ENCODE peak calls at places on chromosomes 3 and 15, in four cellular contexts. A, R, S and J are unnamed samples.

GRCh38 chr15:45634442-45635190 is at the start of gene SQOR:
- DNase-seq in A (peak; percentile 60), S (peak; percentile 93), R (peak; percentile 95), J (peak; percentile 47)

GRCh38 chr3:101381809-101382208 is 61.4 kb upstream of the IMPG2 start:
- DNase-seq in A (peak; percentile 13), S (no peak), R (no peak), J (no peak)

GRCh38 chr15:62989366-62990055 is 53.0 kb upstream of the TPM1 start:
- DNase-seq in S (no peak), R (no peak), A (no peak), J (no peak)

GRCh38 chr15:83904107-83904720 is 250.3 kb downstream of the ADAMTSL3 start:
- DNase-seq in S (no peak), R (no peak), A (no peak), J (no peak)

GRCh38 chr3:12158387-12159226 is at the start of gene TIMP4:
- DNase-seq in A (no peak), S (peak; percentile 65), R (peak; percentile 77), J (no peak)

GRCh38 chr3:150299221-150299620 is 108.9 kb upstream of the TSC22D2 start:
- DNase-seq in R (no peak), A (no peak), S (no peak), J (no peak)

GRCh38 chr15:80727196-80727595 is 32.1 kb downstream of the ABHD17C start:
- DNase-seq in A (no peak), R (no peak), S (no peak), J (no peak)

GRCh38 chr15:38828031-38828532 is 263.5 kb upstream of the RASGRP1 start:
- DNase-seq in A (no peak), R (no peak), S (no peak), J (no peak)

GRCh38 chr3:133854971-133855370 is 40.7 kb downstream of the RAB6B start:
- DNase-seq in R (no peak), S (no peak), A (no peak), J (no peak)

GRCh38 chr15:87623832-87624231 is 632.7 kb downstream of the NTRK3 start:
- DNase-seq in A (no peak), S (no peak), R (no peak), J (no peak)

GRCh38 chr3:186456636-186457265 is 87.4 kb downstream of the CRYGS start:
- DNase-seq in S (no peak), A (no peak), R (no peak), J (no peak)

GRCh38 chr15:43093026-43093425 is 12.8 kb downstream of the UBR1 start:
- DNase-seq in R (no peak), A (no peak), S (no peak), J (no peak)

GRCh38 chr15:35444557-35445204 is 101.3 kb downstream of the DPH6 start:
- DNase-seq in A (no peak), S (peak; percentile 47), R (no peak), J (no peak)

GRCh38 chr3:62961874-62962556 is 86.8 kb upstream of the CADPS start:
- DNase-seq in S (no peak), R (no peak), A (no peak), J (no peak)

GRCh38 chr3:42097166-42097946 is 6.2 kb downstream of the TRAK1 start:
- DNase-seq in A (no peak), R (no peak), S (no peak), J (no peak)

GRCh38 chr3:66353530-66353929 is 132.7 kb downstream of the SLC25A26 start:
- DNase-seq in A (no peak), R (no peak), S (no peak), J (no peak)

GRCh38 chr3:30187366-30187765 is 419.0 kb upstream of the TGFBR2 start:
- DNase-seq in S (no peak), A (no peak), R (no peak), J (no peak)

DNA sequence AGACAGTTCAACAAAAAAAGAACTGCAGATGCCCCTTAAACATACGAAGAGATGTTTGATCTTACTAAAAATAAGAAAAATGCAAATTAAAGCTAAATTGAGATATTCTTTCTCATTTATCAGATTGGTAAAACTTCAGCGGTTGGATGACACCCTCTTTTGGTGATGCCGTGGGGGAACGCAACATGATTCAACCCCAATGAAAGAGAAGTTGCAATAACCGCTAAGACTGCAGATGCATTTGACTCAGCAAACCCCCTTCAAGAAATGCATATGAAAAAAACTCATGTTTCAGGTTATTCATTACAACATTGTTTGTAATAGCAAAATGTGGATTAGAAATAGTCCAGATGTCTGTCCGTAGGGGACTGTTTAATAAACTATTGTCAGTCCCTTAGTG is 3.6 kb downstream of the KLHL6 start:
- DNase-seq in A (no peak), R (no peak), S (peak; percentile 50), J (no peak)
- H3K4me1 ChIP-seq in A (peaks cover 48% of the 10 kb centered on the region), R (no peaks in the 10 kb centered on the region), S (peaks cover 40% of the 10 kb centered on the region), J (peaks cover 35% of the 10 kb centered on the region)

GRCh38 chr15:66872394-66872793 is 170.4 kb downstream of the SMAD6 start:
- DNase-seq in S (no peak), R (no peak), A (no peak), J (no peak)
- H3K4me3 ChIP-seq in S (no peak overlapping the region), R (no peak overlapping the region), A (no peak overlapping the region), J (no peak overlapping the region)

DNA sequence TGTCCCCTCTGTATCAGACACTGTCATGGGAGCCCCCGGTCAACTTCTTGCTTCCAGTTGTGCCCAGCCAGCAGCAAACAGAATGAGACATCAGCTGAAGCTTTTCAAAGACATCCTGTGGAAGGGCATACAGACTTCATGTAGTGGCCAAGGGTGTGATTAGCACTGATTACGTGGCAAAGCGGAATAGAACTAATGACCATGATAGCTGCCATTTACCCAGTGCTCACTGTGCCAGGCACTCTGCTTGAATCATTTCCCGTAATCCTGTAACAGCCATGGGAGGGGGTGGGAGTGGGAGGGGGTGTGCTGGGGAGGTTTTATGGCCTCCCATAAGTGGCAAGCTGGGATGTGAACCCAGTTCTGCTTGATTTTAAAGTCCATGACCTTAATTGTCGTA is 29.5 kb downstream of the LPP start:
- DNase-seq in S (no peak), A (no peak), R (no peak), J (no peak)
- H3K4me1 ChIP-seq in S (peaks cover 46% of the 10 kb centered on the region), A (peaks cover 19% of the 10 kb centered on the region), R (peaks cover 58% of the 10 kb centered on the region), J (no peaks in the 10 kb centered on the region)

DNA sequence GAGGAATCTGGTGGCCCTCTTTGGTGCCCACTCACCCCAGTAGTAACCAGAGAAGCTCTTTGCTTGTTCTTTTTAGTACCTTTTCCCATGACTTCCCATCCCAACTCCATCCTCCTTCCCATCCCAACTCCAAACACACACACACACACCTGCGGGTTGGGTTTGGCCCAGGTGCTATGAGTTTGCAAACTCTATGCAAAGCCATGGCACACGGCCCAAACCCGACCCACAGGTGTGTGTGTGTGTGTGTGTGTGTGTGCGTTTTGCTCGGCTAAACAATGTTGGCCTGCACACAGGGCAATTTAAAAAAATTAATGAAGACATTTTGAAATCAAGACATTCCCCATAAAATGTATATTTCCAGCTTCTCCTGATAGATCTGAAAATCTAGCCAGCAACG is 103.7 kb upstream of the TLE3 start:
- DNase-seq in R (peak; percentile 58), S (no peak), A (no peak), J (no peak)
- H3K4me3 ChIP-seq in R (no peak overlapping the region), S (no peak overlapping the region), A (no peak overlapping the region), J (no peak overlapping the region)

DNA sequence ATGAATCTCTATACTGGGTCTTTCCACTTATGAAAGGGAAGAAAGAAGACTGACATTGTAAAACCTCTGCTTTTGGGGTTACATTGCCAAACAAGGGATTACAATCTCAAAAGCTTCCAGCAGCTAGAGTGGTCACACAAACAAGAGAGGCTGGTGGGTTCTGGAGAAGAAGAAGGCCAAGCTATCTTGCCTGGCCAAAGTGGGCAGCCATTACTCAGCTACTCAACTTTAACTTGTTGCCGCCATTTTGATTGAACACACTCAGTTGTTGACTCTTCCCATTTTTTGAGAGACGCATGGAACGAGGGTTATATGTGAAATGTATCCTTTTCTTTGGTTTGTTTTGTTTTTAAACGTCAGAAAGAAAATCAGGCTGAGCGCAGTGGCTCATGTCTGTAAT is 50.9 kb downstream of the BHLHE40 start:
- DNase-seq in R (no peak), A (no peak), S (no peak), J (no peak)
- H3K4me1 ChIP-seq in R (no peaks in the 10 kb centered on the region), A (no peaks in the 10 kb centered on the region), S (peaks cover 7% of the 10 kb centered on the region), J (peaks cover 10% of the 10 kb centered on the region)

GRCh38 chr3:47476330-47476626 is 537 bp upstream of the SCAP start:
- DNase-seq in S (no peak), R (no peak), A (no peak), J (no peak)

GRCh38 chr3:47475029-47475569 is 642 bp downstream of the SCAP start:
- DNase-seq in A (no peak), R (no peak), S (no peak), J (no peak)

GRCh38 chr3:47476644-47477199 is 981 bp upstream of the SCAP start:
- DNase-seq in A (no peak), S (no peak), R (peak; percentile 68), J (no peak)

GRCh38 chr3:47475570-47476329 is at the start of gene SCAP:
- DNase-seq in S (peak; percentile 97), A (peak; percentile 94), R (peak; percentile 96), J (peak; percentile 96)

GRCh38 chr3:47473391-47473790 is 2.4 kb downstream of the SCAP start:
- DNase-seq in R (no peak), A (no peak), S (no peak), J (no peak)
- H3K4me3 ChIP-seq in R (no peak overlapping the region), A (no peak overlapping the region), S (no peak overlapping the region), J (no peak overlapping the region)

DNA sequence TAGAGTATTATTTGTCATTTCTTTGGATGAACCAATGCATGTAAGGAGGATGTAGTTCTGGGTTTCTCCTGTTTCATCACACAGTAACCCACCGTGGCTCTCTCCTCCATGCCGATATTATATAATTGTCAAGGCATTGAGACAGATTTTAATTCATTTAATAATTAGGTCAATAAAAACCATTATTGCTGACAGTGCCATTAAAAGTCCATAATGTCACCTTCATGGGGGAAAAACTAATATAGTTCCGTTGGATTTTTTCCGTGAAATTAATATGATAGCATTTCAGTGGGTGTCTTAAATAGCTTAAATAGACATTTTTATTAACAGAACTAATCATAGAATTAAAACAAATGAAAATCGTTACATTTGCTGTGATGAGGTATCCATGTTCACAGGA is 747.7 kb upstream of the CFAP20DC start:
- DNase-seq in R (no peak), A (no peak), S (no peak), J (no peak)
- H3K4me1 ChIP-seq in R (no peaks in the 10 kb centered on the region), A (no peaks in the 10 kb centered on the region), S (no peaks in the 10 kb centered on the region), J (no peaks in the 10 kb centered on the region)